ENCODE peak calls at places on chromosomes 4 and X, in ten cellular contexts. M is NCI-H2081; Q is activated T-helper 1 cell treated with anti-CD3 and anti-CD28 coated beads, Interleukin-12 subunit alpha, Interleukin-12 subunit beta, Interleukin-2, Interleukin-4 antibody, amounts not matched to agents 30 ng/mL and 10 ng/mL and 1 ng/mL, durations not matched to agents 14 hours and 24 hours and 36 hours; G is activated effector memory CD4-positive, alpha-beta T cell treated with Interleukin-2 at 50 U/mL for 16 hours; B is AML-193; T is hypothalamus; J is left lung; R is psoas muscle; U is sigmoid colon; C is stimulated activated CD4-positive, alpha-beta T cell treated with anti-CD3 and anti-CD28 coated beads, Interleukin-2, amount 100 ng/mL, for 48 hours. L is an unnamed sample.

GRCh38 chr4:182277402-182277801 is 34.2 kb downstream of the TENM3 start:
- DNase-seq in M (no peak), Q (no peak), G (no peak), B (no peak), T (no peak), J (no peak), R (no peak), U (no peak), C (no peak), L (no peak)

GRCh38 chr4:156118821-156119220 is 165.2 kb upstream of the CTSO start:
- DNase-seq in M (no peak), Q (no peak), G (no peak), B (no peak), T (no peak), J (no peak), R (no peak), U (no peak), C (no peak), L (no peak)

GRCh38 chrX:49184294-49185061 is 1.7 kb downstream of the PRICKLE3 start:
- DNase-seq in M (peak), Q (no peak), G (no peak), B (no peak), T (peak), J (peak), R (peak), U (peak), C (no peak), L (no peak)

GRCh38 chrX:114976321-114976720 is 41.1 kb downstream of the IL13RA2 start:
- DNase-seq in M (no peak), Q (no peak), G (no peak), B (no peak), T (no peak), J (no peak), R (no peak), U (no peak), C (no peak), L (no peak)

GRCh38 chr4:176238157-176238608 is 30.8 kb downstream of the ASB5 start:
- DNase-seq in M (no peak), Q (no peak), G (no peak), B (no peak), T (no peak), J (no peak), R (no peak), U (no peak), C (no peak), L (no peak)

GRCh38 chrX:105822138-105823091 is at the start of gene NRK:
- DNase-seq in M (no peak), Q (no peak), G (no peak), B (no peak), T (no peak), J (peak), R (peak), U (peak), C (no peak), L (no peak)

GRCh38 chr4:47038263-47038662 is 6.9 kb downstream of the GABRB1 start:
- DNase-seq in M (no peak), Q (no peak), G (no peak), B (no peak), T (no peak), J (no peak), R (no peak), U (no peak), C (no peak), L (no peak)

GRCh38 chrX:74514384-74514783 is 93.1 kb downstream of the SLC16A2 start:
- DNase-seq in M (no peak), Q (no peak), G (no peak), B (no peak), T (no peak), J (no peak), R (no peak), U (no peak), C (no peak), L (no peak)

GRCh38 chr4:40672528-40673522 is 43.2 kb upstream of the RBM47 start:
- DNase-seq in M (no peak), Q (peak), G (peak), B (peak), T (no peak), J (peak), R (peak), U (no peak), C (peak), L (peak)

GRCh38 chr4:121898150-121898549 is 27.9 kb upstream of the BBS7 start:
- DNase-seq in M (no peak), Q (no peak), G (no peak), B (peak), T (no peak), J (no peak), R (no peak), U (no peak), C (no peak), L (peak)

GRCh38 chr4:39873823-39874222 is 103.9 kb downstream of the PDS5A start:
- DNase-seq in M (no peak), Q (no peak), G (no peak), B (no peak), T (no peak), J (no peak), R (no peak), U (no peak), C (no peak), L (no peak)

GRCh38 chr4:57425610-57426009 is 315.4 kb upstream of the IGFBP7 start:
- DNase-seq in M (no peak), Q (no peak), G (no peak), B (no peak), T (no peak), J (no peak), R (no peak), U (no peak), C (no peak), L (no peak)

GRCh38 chrX:153922286-153922573 is 3.8 kb downstream of the ARHGAP4 start:
- DNase-seq in M (no peak), Q (no peak), G (no peak), B (no peak), T (no peak), J (no peak), R (no peak), U (no peak), C (no peak), L (no peak)

GRCh38 chr4:104394409-104394813 is 100.3 kb downstream of the CXXC4 start:
- DNase-seq in M (peak), Q (no peak), G (no peak), B (no peak), T (peak), J (no peak), R (no peak), U (no peak), C (no peak), L (peak)

GRCh38 chr4:46844325-46844917 is 64.6 kb downstream of the COX7B2 start:
- DNase-seq in M (peak), Q (no peak), G (no peak), B (peak), T (peak), J (no peak), R (no peak), U (no peak), C (peak), L (peak)

GRCh38 chr4:77146426-77147399 is 10.3 kb upstream of the CCNG2 start:
- DNase-seq in M (no peak), Q (no peak), G (no peak), B (no peak), T (no peak), J (no peak), R (no peak), U (no peak), C (no peak), L (no peak)

GRCh38 chrX:113954297-113954696 is 629.6 kb upstream of the HTR2C start:
- DNase-seq in M (no peak), Q (no peak), G (no peak), B (no peak), T (no peak), J (no peak), R (no peak), U (no peak), C (no peak), L (no peak)

GRCh38 chr4:148015058-148015457 is 283.2 kb downstream of the ARHGAP10 start:
- DNase-seq in M (no peak), Q (no peak), G (no peak), B (peak), T (no peak), J (no peak), R (no peak), U (no peak), C (no peak), L (no peak)

GRCh38 chr4:100189820-100190642 is at the start of gene DDIT4L:
- DNase-seq in M (no peak), Q (no peak), G (no peak), B (peak), T (peak), J (no peak), R (peak), U (peak), C (no peak), L (no peak)

GRCh38 chrX:135649561-135649960 is 63.9 kb upstream of the CT45A1 start:
- DNase-seq in M (no peak), Q (no peak), G (no peak), B (no peak), T (no peak), J (no peak), R (no peak), U (no peak), C (no peak), L (no peak)

GRCh38 chrX:65745992-65746391 is 78.5 kb downstream of the MSN start:
- DNase-seq in M (no peak), Q (no peak), G (no peak), B (peak), T (no peak), J (no peak), R (no peak), U (no peak), C (no peak), L (no peak)

GRCh38 chr4:1345905-1346780 is 865 bp upstream of the UVSSA start:
- DNase-seq in M (peak), Q (peak), G (peak), B (no peak), T (peak), J (no peak), R (peak), U (peak), C (peak), L (peak)

GRCh38 chr4:187204389-187204920 is 480.8 kb upstream of the FAT1 start:
- DNase-seq in M (no peak), Q (no peak), G (no peak), B (no peak), T (no peak), J (no peak), R (no peak), U (no peak), C (no peak), L (no peak)

GRCh38 chrX:138128025-138128671 is 562.2 kb downstream of the ZIC3 start:
- DNase-seq in M (peak), Q (no peak), G (no peak), B (peak), T (no peak), J (no peak), R (no peak), U (no peak), C (no peak), L (peak)

GRCh38 chrX:19571708-19572107 is 56.4 kb upstream of the MAP3K15 start:
- DNase-seq in M (no peak), Q (no peak), G (no peak), B (no peak), T (no peak), J (no peak), R (no peak), U (no peak), C (no peak), L (no peak)

GRCh38 chr4:117664706-117665444 is 369.4 kb upstream of the NDST3 start:
- DNase-seq in M (no peak), Q (no peak), G (no peak), B (no peak), T (no peak), J (no peak), R (no peak), U (no peak), C (no peak), L (no peak)

GRCh38 chrX:102658551-102658950 is 7.3 kb downstream of the GPRASP1 start:
- DNase-seq in M (no peak), Q (no peak), G (no peak), B (no peak), T (no peak), J (no peak), R (no peak), U (no peak), C (no peak), L (no peak)

GRCh38 chr4:94757192-94758140 is at the start of gene BMPR1B:
- DNase-seq in M (no peak), Q (no peak), G (no peak), B (no peak), T (peak), J (no peak), R (no peak), U (no peak), C (no peak), L (peak)

GRCh38 chrX:130111220-130111934 is 1.1 kb upstream of the ELF4 start:
- DNase-seq in M (no peak), Q (no peak), G (no peak), B (no peak), T (peak), J (no peak), R (no peak), U (no peak), C (no peak), L (no peak)

GRCh38 chr4:86919824-86920223 is 15.0 kb upstream of the AFF1 start:
- DNase-seq in M (no peak), Q (no peak), G (no peak), B (no peak), T (no peak), J (no peak), R (no peak), U (no peak), C (no peak), L (no peak)

GRCh38 chr4:127642169-127642568 is 9.4 kb downstream of the INTU start:
- DNase-seq in M (no peak), Q (no peak), G (no peak), B (no peak), T (no peak), J (no peak), R (no peak), U (no peak), C (no peak), L (no peak)

L was measured in WERI-Rb-1.